ENCODE peak calls at places on chromosomes 2 and 18, in four cellular contexts. G is SK-N-SH, E is A549, W is H1. K is an unnamed sample.

GRCh38 chr2:174247474-174248186 is 702 bp downstream of the OLA1 start:
- DNase-seq in G (peak), W (no peak), E (peak), K (peak)

GRCh38 chr2:1231664-1232063 is 181.6 kb upstream of the TPO start:
- DNase-seq in W (no peak), E (no peak), G (no peak), K (no peak)

GRCh38 chr2:72895759-72896281 is 8.6 kb downstream of the SPR start:
- DNase-seq in E (no peak), G (no peak), W (no peak), K (peak)

GRCh38 chr2:101516833-101517690 is 42.1 kb upstream of the RFX8 start:
- DNase-seq in G (no peak), E (peak), W (no peak), K (peak)

GRCh38 chr2:195956725-195957124 is 111.9 kb downstream of the DNAH7 start:
- DNase-seq in W (no peak), E (no peak), G (no peak), K (no peak)

GRCh38 chr18:62863629-62864028 is 148.3 kb downstream of the PHLPP1 start:
- DNase-seq in W (no peak), G (no peak), E (no peak), K (peak)

GRCh38 chr2:147449323-147450080 is 395.3 kb upstream of the ACVR2A start:
- DNase-seq in G (peak), E (no peak), W (no peak), K (no peak)

GRCh38 chr2:172090947-172091625 is 5.8 kb downstream of the DLX1 start:
- DNase-seq in W (no peak), G (peak), E (no peak), K (no peak)

GRCh38 chr2:196403471-196403870 is 232.1 kb upstream of the STK17B start:
- DNase-seq in W (no peak), E (no peak), G (no peak), K (peak)

GRCh38 chr2:126385983-126386382 is 270.0 kb upstream of the GYPC start:
- DNase-seq in E (no peak), G (no peak), W (no peak), K (no peak)

GRCh38 chr2:233349005-233349998 is 5.0 kb upstream of the DGKD start:
- DNase-seq in E (no peak), W (no peak), G (no peak), K (peak)

GRCh38 chr18:61992923-61993322 is 100.1 kb upstream of the RNF152 start:
- DNase-seq in E (no peak), W (no peak), G (no peak), K (peak)

GRCh38 chr2:9697904-9698303 is 67.1 kb upstream of the YWHAQ start:
- DNase-seq in G (no peak), W (no peak), E (no peak), K (no peak)

GRCh38 chr2:47660167-47660566 is 122.8 kb upstream of the MSH6 start:
- DNase-seq in G (no peak), E (no peak), W (no peak), K (no peak)

GRCh38 chr2:187964742-187965141 is 326.9 kb upstream of the GULP1 start:
- DNase-seq in W (no peak), G (no peak), E (no peak), K (peak)

GRCh38 chr2:203934006-203934632 is 2.4 kb upstream of the ICOS start:
- DNase-seq in G (no peak), W (no peak), E (no peak), K (no peak)

GRCh38 chr2:96470636-96471035 is 34.5 kb downstream of the NEURL3 start:
- DNase-seq in W (peak), G (peak), E (peak), K (peak)

GRCh38 chr2:191869178-191869577 is 22.3 kb upstream of the CAVIN2 start:
- DNase-seq in E (no peak), W (peak), G (no peak), K (peak)

GRCh38 chr2:196931555-196931954 is 5.0 kb upstream of the PGAP1 start:
- DNase-seq in G (no peak), W (no peak), E (no peak), K (no peak)

GRCh38 chr2:64644240-64645013 is 9.3 kb downstream of the SERTAD2 start:
- DNase-seq in W (peak), E (peak), G (no peak), K (peak)

GRCh38 chr2:136137982-136138381 is 20.0 kb upstream of the CXCR4 start:
- DNase-seq in G (no peak), E (no peak), W (no peak), K (no peak)

GRCh38 chr2:167157523-167157922 is 269.2 kb downstream of the XIRP2 start:
- DNase-seq in E (no peak), G (no peak), W (no peak), K (peak)

GRCh38 chr2:233056961-233057605 is 3.1 kb upstream of the INPP5D start:
- DNase-seq in W (no peak), G (no peak), E (no peak), K (no peak)

GRCh38 chr2:172427256-172427989 is at the start of gene ITGA6:
- DNase-seq in G (peak), W (no peak), E (peak), K (peak)

GRCh38 chr2:44930274-44930826 is 11.2 kb upstream of the SIX3 start:
- DNase-seq in E (no peak), G (no peak), W (no peak), K (no peak)

GRCh38 chr2:89844221-89844943 is 1152.9 kb downstream of the RPIA start:
- DNase-seq in G (no peak), W (no peak), E (no peak), K (no peak)

GRCh38 chr2:203533696-203534471 is 1.2 kb downstream of the RAPH1 start:
- DNase-seq in E (peak), W (no peak), G (peak), K (peak)

GRCh38 chr18:62663731-62664336 is 51.5 kb upstream of the PHLPP1 start:
- DNase-seq in G (no peak), W (no peak), E (no peak), K (peak)

GRCh38 chr2:98794214-98794810 is 63.4 kb upstream of the MGAT4A start:
- DNase-seq in G (no peak), E (no peak), W (no peak), K (no peak)

GRCh38 chr18:76482971-76483691 is 11.9 kb downstream of the ZNF516 start:
- DNase-seq in W (no peak), G (no peak), E (no peak), K (no peak)

GRCh38 chr2:189221811-189222210 is 42.2 kb upstream of the COL5A2 start:
- DNase-seq in G (no peak), W (no peak), E (no peak), K (peak)

GRCh38 chr2:149832256-149832655 is 244.7 kb upstream of the MMADHC start:
- DNase-seq in W (no peak), G (no peak), E (no peak), K (peak)

GRCh38 chr2:14557921-14558320 is 74.6 kb upstream of the LRATD1 start:
- DNase-seq in W (no peak), G (no peak), E (no peak), K (no peak)

GRCh38 chr2:86622409-86622877 is 1.2 kb downstream of the RNF103 start:
- DNase-seq in G (peak), W (no peak), E (no peak), K (peak)

GRCh38 chr2:189222440-189222839 is 42.9 kb upstream of the COL5A2 start:
- DNase-seq in W (no peak), G (no peak), E (no peak), K (no peak)

GRCh38 chr2:42045956-42046748 is 1.7 kb upstream of the PKDCC start:
- DNase-seq in E (no peak), W (no peak), G (peak), K (no peak)

GRCh38 chr2:42048318-42049251 is 764 bp downstream of the PKDCC start:
- DNase-seq in G (peak), W (no peak), E (no peak), K (peak)

GRCh38 chr2:42045389-42045788 is 2.4 kb upstream of the PKDCC start:
- DNase-seq in W (no peak), E (no peak), G (no peak), K (no peak)

GRCh38 chr2:42047488-42048317 is at the start of gene PKDCC:
- DNase-seq in W (no peak), G (peak), E (peak), K (peak)

GRCh38 chr2:42046819-42047487 is 868 bp upstream of the PKDCC start:
- DNase-seq in E (no peak), G (peak), W (no peak), K (no peak)
- H3K4me2 ChIP-seq in E (peak), G (peak), W (peak), K (peak)

GRCh38 chr2:240424341-240425235 is 10.9 kb upstream of the GPC1 start:
- DNase-seq in E (no peak), G (no peak), W (no peak), K (no peak)
- TF ChIP-seq USF2 in E (no peak), G (no peak), W (no peak), K (no peak)

GRCh38 chr2:109218087-109218791 is 89.2 kb downstream of the SH3RF3 start:
- DNase-seq in E (no peak), W (no peak), G (no peak), K (peak)
- H3K4me2 ChIP-seq in E (no peak), W (no peak), G (no peak), K (peak)

DNA sequence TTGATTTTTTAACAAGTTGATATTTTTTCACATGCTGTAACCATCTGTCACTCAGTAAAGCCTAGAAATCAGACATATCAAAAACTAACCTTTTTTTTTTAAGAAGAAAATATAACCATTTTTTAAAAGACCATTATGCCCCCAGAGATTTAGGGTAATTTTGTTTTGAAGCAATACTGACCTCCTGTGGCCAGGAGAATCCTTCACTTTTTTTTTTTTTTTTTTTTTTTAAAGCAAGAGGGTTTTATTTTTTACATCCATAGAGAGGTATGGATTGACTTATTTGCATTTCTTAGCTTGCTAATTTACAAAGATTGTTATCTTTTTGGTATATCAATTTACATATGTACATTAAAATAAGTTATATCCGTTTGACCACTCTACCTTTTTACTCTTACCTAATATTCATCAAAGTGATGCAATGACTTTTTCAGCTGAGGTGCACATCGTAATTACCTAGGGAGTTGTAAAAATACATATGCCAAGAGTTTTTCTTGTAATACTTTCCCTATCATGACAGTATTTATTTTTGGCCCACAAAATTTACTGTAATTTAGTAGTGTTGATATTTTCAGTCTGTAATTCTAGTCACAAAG is 161.9 kb downstream of the SOCS6 start:
- DNase-seq in E (no peak), G (peak), W (no peak), K (peak)
- TF ChIP-seq USF2 in E (no peak), G (no peak), W (no peak), K (no peak)

GRCh38 chr2:70627499-70627898 is 73.9 kb upstream of the TGFA start:
- DNase-seq in G (no peak), W (no peak), E (no peak), K (no peak)
- H3K4me2 ChIP-seq in G (no peak), W (no peak), E (peak), K (no peak)

GRCh38 chr2:70519453-70519852 is 34.2 kb downstream of the TGFA start:
- DNase-seq in W (no peak), E (no peak), G (no peak), K (no peak)

GRCh38 chr2:70516596-70516995 is 37.0 kb downstream of the TGFA start:
- DNase-seq in G (no peak), E (peak), W (no peak), K (no peak)

GRCh38 chr2:70518557-70518956 is 35.1 kb downstream of the TGFA start:
- DNase-seq in E (no peak), W (no peak), G (no peak), K (no peak)

GRCh38 chr2:70515938-70516337 is 37.7 kb downstream of the TGFA start:
- DNase-seq in G (no peak), E (no peak), W (no peak), K (no peak)

DNA sequence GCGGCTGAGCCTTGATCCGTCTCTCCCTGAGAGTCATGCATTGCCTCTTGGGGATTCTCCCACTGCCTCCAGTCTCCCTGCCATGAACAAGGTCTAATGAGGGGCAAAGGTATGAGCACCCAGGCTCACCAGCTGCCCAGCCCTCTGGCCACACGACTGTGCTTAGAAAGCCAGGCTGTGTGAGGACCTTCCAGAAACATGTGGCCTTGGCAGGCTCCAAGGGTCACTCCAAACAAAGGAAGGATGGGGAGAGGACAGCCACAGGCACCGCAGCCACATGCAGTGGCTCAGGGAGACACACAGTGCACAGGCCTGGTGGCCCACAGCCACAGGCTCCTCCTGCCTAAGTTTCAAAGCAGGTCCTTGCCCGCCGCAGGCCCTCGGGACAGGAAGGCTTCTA is 35.8 kb downstream of the TGFA start:
- DNase-seq in G (no peak), W (no peak), E (no peak), K (no peak)
- TF ChIP-seq USF2 in G (no peak), W (no peak), E (no peak), K (no peak)

DNA sequence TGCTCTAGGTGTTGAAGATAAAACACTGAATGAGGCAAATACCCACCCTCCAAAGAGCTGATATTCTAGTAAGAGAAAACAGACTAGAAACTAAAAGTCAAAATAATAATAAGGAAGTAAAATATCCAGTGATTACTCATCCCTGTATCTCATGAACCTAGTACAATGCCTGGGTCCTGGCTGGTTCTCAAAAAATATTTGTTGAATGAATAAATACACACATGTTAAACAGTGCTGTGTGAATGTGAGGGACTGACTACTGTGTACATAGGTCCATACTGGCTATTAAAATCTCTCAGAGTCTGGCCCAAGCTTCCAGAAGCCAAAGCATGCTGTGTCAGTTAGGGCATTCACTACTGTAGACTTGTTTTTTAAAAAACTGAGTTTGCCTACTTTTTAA is 136.4 kb downstream of the THADA start:
- DNase-seq in W (no peak), E (no peak), G (no peak), K (peak)
- H3K4me2 ChIP-seq in W (no peak), E (peak), G (no peak), K (no peak)